ENCODE peak calls at places on chromosomes 13 and 19, in eight cellular contexts. One of them, this sample, is unnamed.

GRCh38 chr13:91270031-91270430 is 77.5 kb upstream of the MIR17HG start:
- DNase-seq in tibial nerve: no peak
- DNase-seq in cardiac septum: no peak
- DNase-seq in T-cell: no peak
- DNase-seq in stimulated activated CD4-positive, alpha-beta T cell treated with anti-CD3 and anti-CD28 coated beads, Interleukin-15, amount 100 ng/mL, for 24 hours: no peak
- DNase-seq in OCI-M1: peak; percentile 74
- DNase-seq in NCI-H226: peak; percentile 59
- DNase-seq in NCI-H2029 treated with DMSO at 0.1 percent for 48 hours: no peak
- DNase-seq in this sample: peak; percentile 75

GRCh38 chr13:30224732-30225131 is 82.6 kb downstream of the KATNAL1 start:
- DNase-seq in T-cell: no peak
- DNase-seq in cardiac septum: no peak
- DNase-seq in OCI-M1: no peak
- DNase-seq in tibial nerve: no peak
- DNase-seq in stimulated activated CD4-positive, alpha-beta T cell treated with anti-CD3 and anti-CD28 coated beads, Interleukin-15, amount 100 ng/mL, for 24 hours: peak; percentile 12
- DNase-seq in NCI-H226: peak; percentile 42
- DNase-seq in NCI-H2029 treated with DMSO at 0.1 percent for 48 hours: no peak
- DNase-seq in this sample: no peak

GRCh38 chr19:46610851-46611770 is 10.0 kb downstream of the CALM3 start:
- DNase-seq in OCI-M1: peak; percentile 82
- DNase-seq in tibial nerve: no peak
- DNase-seq in NCI-H226: no peak
- DNase-seq in NCI-H2029 treated with DMSO at 0.1 percent for 48 hours: no peak
- DNase-seq in stimulated activated CD4-positive, alpha-beta T cell treated with anti-CD3 and anti-CD28 coated beads, Interleukin-15, amount 100 ng/mL, for 24 hours: peak; percentile 52
- DNase-seq in cardiac septum: peak; percentile 41
- DNase-seq in T-cell: no peak
- DNase-seq in this sample: peak; percentile 83

GRCh38 chr19:36097036-36097435 is 13.9 kb upstream of the OVOL3 start:
- DNase-seq in stimulated activated CD4-positive, alpha-beta T cell treated with anti-CD3 and anti-CD28 coated beads, Interleukin-15, amount 100 ng/mL, for 24 hours: no peak
- DNase-seq in tibial nerve: no peak
- DNase-seq in OCI-M1: no peak
- DNase-seq in cardiac septum: no peak
- DNase-seq in NCI-H226: no peak
- DNase-seq in T-cell: no peak
- DNase-seq in NCI-H2029 treated with DMSO at 0.1 percent for 48 hours: no peak
- DNase-seq in this sample: no peak

GRCh38 chr19:45306522-45307027 is 16.1 kb downstream of the CKM start:
- DNase-seq in stimulated activated CD4-positive, alpha-beta T cell treated with anti-CD3 and anti-CD28 coated beads, Interleukin-15, amount 100 ng/mL, for 24 hours: no peak
- DNase-seq in NCI-H226: no peak
- DNase-seq in OCI-M1: no peak
- DNase-seq in tibial nerve: no peak
- DNase-seq in cardiac septum: no peak
- DNase-seq in T-cell: no peak
- DNase-seq in NCI-H2029 treated with DMSO at 0.1 percent for 48 hours: peak; percentile 78
- DNase-seq in this sample: no peak

GRCh38 chr13:114068723-114069322 is 63.6 kb downstream of the RASA3 start:
- DNase-seq in NCI-H226: no peak
- DNase-seq in stimulated activated CD4-positive, alpha-beta T cell treated with anti-CD3 and anti-CD28 coated beads, Interleukin-15, amount 100 ng/mL, for 24 hours: no peak
- DNase-seq in cardiac septum: peak; percentile 74
- DNase-seq in NCI-H2029 treated with DMSO at 0.1 percent for 48 hours: no peak
- DNase-seq in T-cell: no peak
- DNase-seq in OCI-M1: no peak
- DNase-seq in tibial nerve: peak; percentile 59
- DNase-seq in this sample: no peak

GRCh38 chr19:15448778-15449619 is 757 bp downstream of the WIZ start:
- DNase-seq in OCI-M1: no peak
- DNase-seq in NCI-H226: no peak
- DNase-seq in T-cell: no peak
- DNase-seq in cardiac septum: no peak
- DNase-seq in NCI-H2029 treated with DMSO at 0.1 percent for 48 hours: no peak
- DNase-seq in tibial nerve: no peak
- DNase-seq in stimulated activated CD4-positive, alpha-beta T cell treated with anti-CD3 and anti-CD28 coated beads, Interleukin-15, amount 100 ng/mL, for 24 hours: no peak
- DNase-seq in this sample: no peak

GRCh38 chr19:5585461-5586299 is 17.9 kb upstream of the TINCR start:
- DNase-seq in NCI-H226: no peak
- DNase-seq in stimulated activated CD4-positive, alpha-beta T cell treated with anti-CD3 and anti-CD28 coated beads, Interleukin-15, amount 100 ng/mL, for 24 hours: peak; percentile 62
- DNase-seq in tibial nerve: no peak
- DNase-seq in OCI-M1: no peak
- DNase-seq in cardiac septum: no peak
- DNase-seq in NCI-H2029 treated with DMSO at 0.1 percent for 48 hours: no peak
- DNase-seq in T-cell: peak; percentile 33
- DNase-seq in this sample: no peak

GRCh38 chr13:31048521-31048920 is 113.2 kb downstream of the HSPH1 start:
- DNase-seq in stimulated activated CD4-positive, alpha-beta T cell treated with anti-CD3 and anti-CD28 coated beads, Interleukin-15, amount 100 ng/mL, for 24 hours: no peak
- DNase-seq in cardiac septum: no peak
- DNase-seq in T-cell: no peak
- DNase-seq in OCI-M1: no peak
- DNase-seq in NCI-H2029 treated with DMSO at 0.1 percent for 48 hours: no peak
- DNase-seq in tibial nerve: no peak
- DNase-seq in NCI-H226: peak; percentile 46
- DNase-seq in this sample: no peak

GRCh38 chr19:10096615-10096963 is 5.9 kb downstream of the ANGPTL6 start:
- DNase-seq in NCI-H2029 treated with DMSO at 0.1 percent for 48 hours: no peak
- DNase-seq in stimulated activated CD4-positive, alpha-beta T cell treated with anti-CD3 and anti-CD28 coated beads, Interleukin-15, amount 100 ng/mL, for 24 hours: no peak
- DNase-seq in tibial nerve: no peak
- DNase-seq in T-cell: no peak
- DNase-seq in OCI-M1: no peak
- DNase-seq in cardiac septum: no peak
- DNase-seq in NCI-H226: no peak
- DNase-seq in this sample: peak; percentile 32

GRCh38 chr19:2010135-2010668 is 5.3 kb downstream of the BTBD2 start:
- DNase-seq in cardiac septum: no peak
- DNase-seq in stimulated activated CD4-positive, alpha-beta T cell treated with anti-CD3 and anti-CD28 coated beads, Interleukin-15, amount 100 ng/mL, for 24 hours: no peak
- DNase-seq in T-cell: no peak
- DNase-seq in OCI-M1: no peak
- DNase-seq in NCI-H226: no peak
- DNase-seq in NCI-H2029 treated with DMSO at 0.1 percent for 48 hours: no peak
- DNase-seq in tibial nerve: no peak
- DNase-seq in this sample: no peak

GRCh38 chr13:112898786-112899617 is 70.0 kb upstream of the MCF2L start:
- DNase-seq in NCI-H2029 treated with DMSO at 0.1 percent for 48 hours: no peak
- DNase-seq in OCI-M1: no peak
- DNase-seq in cardiac septum: no peak
- DNase-seq in stimulated activated CD4-positive, alpha-beta T cell treated with anti-CD3 and anti-CD28 coated beads, Interleukin-15, amount 100 ng/mL, for 24 hours: no peak
- DNase-seq in T-cell: no peak
- DNase-seq in NCI-H226: no peak
- DNase-seq in tibial nerve: no peak
- DNase-seq in this sample: no peak

GRCh38 chr19:4357095-4357797 is 13.9 kb downstream of the MPND start:
- DNase-seq in NCI-H226: no peak
- DNase-seq in stimulated activated CD4-positive, alpha-beta T cell treated with anti-CD3 and anti-CD28 coated beads, Interleukin-15, amount 100 ng/mL, for 24 hours: no peak
- DNase-seq in tibial nerve: no peak
- DNase-seq in T-cell: no peak
- DNase-seq in NCI-H2029 treated with DMSO at 0.1 percent for 48 hours: no peak
- DNase-seq in cardiac septum: no peak
- DNase-seq in OCI-M1: no peak
- DNase-seq in this sample: no peak

GRCh38 chr13:86324191-86324590 is 525.0 kb upstream of the SLITRK6 start:
- DNase-seq in cardiac septum: no peak
- DNase-seq in stimulated activated CD4-positive, alpha-beta T cell treated with anti-CD3 and anti-CD28 coated beads, Interleukin-15, amount 100 ng/mL, for 24 hours: no peak
- DNase-seq in tibial nerve: no peak
- DNase-seq in NCI-H2029 treated with DMSO at 0.1 percent for 48 hours: no peak
- DNase-seq in NCI-H226: no peak
- DNase-seq in OCI-M1: no peak
- DNase-seq in T-cell: no peak
- DNase-seq in this sample: no peak

GRCh38 chr13:49436890-49437289 is 7.0 kb downstream of the CAB39L start:
- DNase-seq in OCI-M1: peak; percentile 84
- DNase-seq in cardiac septum: no peak
- DNase-seq in NCI-H2029 treated with DMSO at 0.1 percent for 48 hours: no peak
- DNase-seq in tibial nerve: peak; percentile 22
- DNase-seq in T-cell: no peak
- DNase-seq in stimulated activated CD4-positive, alpha-beta T cell treated with anti-CD3 and anti-CD28 coated beads, Interleukin-15, amount 100 ng/mL, for 24 hours: no peak
- DNase-seq in NCI-H226: no peak
- DNase-seq in this sample: peak; percentile 43

GRCh38 chr19:44452367-44452766 is 4.1 kb upstream of the ZNF229 start:
- DNase-seq in tibial nerve: no peak
- DNase-seq in NCI-H2029 treated with DMSO at 0.1 percent for 48 hours: no peak
- DNase-seq in stimulated activated CD4-positive, alpha-beta T cell treated with anti-CD3 and anti-CD28 coated beads, Interleukin-15, amount 100 ng/mL, for 24 hours: no peak
- DNase-seq in T-cell: no peak
- DNase-seq in OCI-M1: no peak
- DNase-seq in cardiac septum: no peak
- DNase-seq in NCI-H226: no peak
- DNase-seq in this sample: no peak

GRCh38 chr19:3019211-3019854 is 9.7 kb downstream of the TLE2 start:
- DNase-seq in cardiac septum: no peak
- DNase-seq in NCI-H226: no peak
- DNase-seq in NCI-H2029 treated with DMSO at 0.1 percent for 48 hours: no peak
- DNase-seq in T-cell: no peak
- DNase-seq in tibial nerve: no peak
- DNase-seq in stimulated activated CD4-positive, alpha-beta T cell treated with anti-CD3 and anti-CD28 coated beads, Interleukin-15, amount 100 ng/mL, for 24 hours: no peak
- DNase-seq in OCI-M1: no peak
- DNase-seq in this sample: no peak

GRCh38 chr13:30705672-30706071 is 29.7 kb upstream of the ALOX5AP start:
- DNase-seq in NCI-H2029 treated with DMSO at 0.1 percent for 48 hours: no peak
- DNase-seq in tibial nerve: no peak
- DNase-seq in cardiac septum: no peak
- DNase-seq in stimulated activated CD4-positive, alpha-beta T cell treated with anti-CD3 and anti-CD28 coated beads, Interleukin-15, amount 100 ng/mL, for 24 hours: no peak
- DNase-seq in T-cell: no peak
- DNase-seq in OCI-M1: no peak
- DNase-seq in NCI-H226: peak; percentile 31
- DNase-seq in this sample: no peak

GRCh38 chr13:34750078-34750703 is 191.9 kb upstream of the NBEA start:
- DNase-seq in cardiac septum: no peak
- DNase-seq in NCI-H226: no peak
- DNase-seq in tibial nerve: no peak
- DNase-seq in stimulated activated CD4-positive, alpha-beta T cell treated with anti-CD3 and anti-CD28 coated beads, Interleukin-15, amount 100 ng/mL, for 24 hours: no peak
- DNase-seq in OCI-M1: no peak
- DNase-seq in T-cell: no peak
- DNase-seq in NCI-H2029 treated with DMSO at 0.1 percent for 48 hours: peak; percentile 2
- DNase-seq in this sample: no peak

GRCh38 chr13:51067376-51068125 is 43.5 kb downstream of the C13orf42 start:
- DNase-seq in NCI-H2029 treated with DMSO at 0.1 percent for 48 hours: no peak
- DNase-seq in tibial nerve: no peak
- DNase-seq in T-cell: no peak
- DNase-seq in stimulated activated CD4-positive, alpha-beta T cell treated with anti-CD3 and anti-CD28 coated beads, Interleukin-15, amount 100 ng/mL, for 24 hours: no peak
- DNase-seq in cardiac septum: no peak
- DNase-seq in NCI-H226: no peak
- DNase-seq in OCI-M1: no peak
- DNase-seq in this sample: no peak

GRCh38 chr13:22915442-22916082 is 265.2 kb upstream of the SGCG start:
- DNase-seq in NCI-H2029 treated with DMSO at 0.1 percent for 48 hours: no peak
- DNase-seq in cardiac septum: no peak
- DNase-seq in NCI-H226: no peak
- DNase-seq in tibial nerve: no peak
- DNase-seq in OCI-M1: peak; percentile 25
- DNase-seq in stimulated activated CD4-positive, alpha-beta T cell treated with anti-CD3 and anti-CD28 coated beads, Interleukin-15, amount 100 ng/mL, for 24 hours: peak; percentile 8
- DNase-seq in T-cell: no peak
- DNase-seq in this sample: no peak

GRCh38 chr19:38506723-38507550 is 73.4 kb downstream of the RYR1 start:
- DNase-seq in stimulated activated CD4-positive, alpha-beta T cell treated with anti-CD3 and anti-CD28 coated beads, Interleukin-15, amount 100 ng/mL, for 24 hours: peak; percentile 95
- DNase-seq in NCI-H226: peak; percentile 92
- DNase-seq in T-cell: peak; percentile 67
- DNase-seq in cardiac septum: no peak
- DNase-seq in NCI-H2029 treated with DMSO at 0.1 percent for 48 hours: peak; percentile 58
- DNase-seq in tibial nerve: peak; percentile 62
- DNase-seq in OCI-M1: peak; percentile 100
- DNase-seq in this sample: peak; percentile 71

GRCh38 chr19:51296331-51297093 is 14.9 kb upstream of the IGLON5 start:
- DNase-seq in NCI-H226: no peak
- DNase-seq in cardiac septum: no peak
- DNase-seq in tibial nerve: no peak
- DNase-seq in OCI-M1: peak; percentile 40
- DNase-seq in T-cell: no peak
- DNase-seq in stimulated activated CD4-positive, alpha-beta T cell treated with anti-CD3 and anti-CD28 coated beads, Interleukin-15, amount 100 ng/mL, for 24 hours: no peak
- DNase-seq in NCI-H2029 treated with DMSO at 0.1 percent for 48 hours: no peak
- DNase-seq in this sample: no peak

GRCh38 chr19:16896913-16897571 is 8.2 kb downstream of the F2RL3 start:
- DNase-seq in OCI-M1: peak; percentile 98
- DNase-seq in NCI-H226: peak; percentile 85
- DNase-seq in T-cell: no peak
- DNase-seq in tibial nerve: peak; percentile 97
- DNase-seq in stimulated activated CD4-positive, alpha-beta T cell treated with anti-CD3 and anti-CD28 coated beads, Interleukin-15, amount 100 ng/mL, for 24 hours: peak; percentile 77
- DNase-seq in cardiac septum: peak; percentile 96
- DNase-seq in NCI-H2029 treated with DMSO at 0.1 percent for 48 hours: peak; percentile 46
- DNase-seq in this sample: peak; percentile 75

This sample was measured in foreskin melanocyte.